ENCODE peak calls at places on chromosomes 13 and 19, in six cellular contexts. Y, F, R, J, Z and K are unnamed samples.

GRCh38 chr13:45219938-45220375 is 19.1 kb upstream of the KCTD4 start:
- DNase-seq in Z (peak), R (no peak), J (no peak), Y (no peak), F (no peak), K (no peak)

GRCh38 chr13:94263038-94263437 is 216.4 kb downstream of the DCT start:
- DNase-seq in F (peak), R (no peak), J (no peak), Z (no peak), Y (no peak), K (no peak)

GRCh38 chr13:71524245-71525002 is 342.6 kb downstream of the DACH1 start:
- DNase-seq in Z (no peak), R (no peak), Y (no peak), F (no peak), J (no peak), K (no peak)

GRCh38 chr19:36160821-36161596 is 8.8 kb upstream of the COX7A1 start:
- DNase-seq in Y (no peak), J (no peak), Z (no peak), R (no peak), F (no peak), K (no peak)

GRCh38 chr13:44326961-44327360 is 46.7 kb upstream of the SERP2 start:
- DNase-seq in Z (no peak), R (no peak), Y (no peak), J (no peak), F (no peak), K (no peak)

GRCh38 chr19:35665604-35666003 is 713 bp upstream of the UPK1A start:
- DNase-seq in J (no peak), R (no peak), Y (peak), Z (no peak), F (no peak), K (no peak)

GRCh38 chr19:43425567-43426392 is 11.1 kb downstream of the TEX101 start:
- DNase-seq in Y (peak), R (no peak), Z (no peak), J (peak), F (no peak), K (peak)

GRCh38 chr13:50616101-50616500 is 227.4 kb downstream of the DLEU7 start:
- DNase-seq in Y (no peak), Z (no peak), R (no peak), F (no peak), J (no peak), K (no peak)